ENCODE peak calls at places on chromosomes 4 and X, in seven cellular contexts. K is stimulated activated CD4-positive, alpha-beta T cell treated with anti-CD3 and anti-CD28 coated beads, Interleukin-2, amount 100 ng/mL, for 48 hours; E is D721Med; L is cardiac fibroblast; J is activated CD4-positive, alpha-beta T cell treated with anti-CD3 and anti-CD28 coated beads for 24 hours; R is heart left ventricle; T is hypothalamus. S is an unnamed sample.

GRCh38 chrX:49842603-49843002 is 13.5 kb downstream of the PAGE4 start:
- DNase-seq in K (no peak), E (no peak), L (no peak), J (no peak), R (no peak), T (no peak), S (no peak)

GRCh38 chrX:109268340-109268739 is 213.5 kb downstream of the GUCY2F start:
- DNase-seq in K (no peak), E (no peak), L (no peak), J (no peak), R (no peak), T (no peak), S (no peak)

GRCh38 chrX:153306527-153307115 is 14.9 kb downstream of the PNMA6F start:
- DNase-seq in K (no peak), E (no peak), L (no peak), J (no peak), R (no peak), T (no peak), S (no peak)

GRCh38 chr4:83231620-83232056 is 53.0 kb downstream of the COQ2 start:
- DNase-seq in K (no peak), E (no peak), L (no peak), J (no peak), R (no peak), T (no peak), S (no peak)

GRCh38 chr4:145153904-145154298 is 26.5 kb downstream of the OTUD4 start:
- DNase-seq in K (no peak), E (no peak), L (no peak), J (no peak), R (no peak), T (no peak), S (no peak)

GRCh38 chr4:10640535-10641159 is 43.9 kb downstream of the CLNK start:
- DNase-seq in K (no peak), E (no peak), L (no peak), J (no peak), R (peak), T (peak), S (no peak)

GRCh38 chrX:53481816-53482485 is 47.8 kb upstream of the HSD17B10 start:
- DNase-seq in K (peak), E (peak), L (peak), J (peak), R (no peak), T (no peak), S (peak)

GRCh38 chr4:113756005-113756410 is 5.5 kb downstream of the CAMK2D start:
- DNase-seq in K (no peak), E (no peak), L (peak), J (no peak), R (no peak), T (no peak), S (no peak)